ENCODE peak calls at places on chromosome 20, in eight cellular contexts. One of them, this sample, is unnamed. For H3K36me3, the result is how much of the 10 kb centered on the place peaks cover.

GRCh38 chr20:48259456-48259855 is 474.2 kb upstream of the SULF2 start:
- DNase-seq in DND-41: no peak
- DNase-seq in fibroblast of lung: no peak
- DNase-seq in IMR-90: no peak
- DNase-seq in HCT116: no peak
- DNase-seq in GM23248: no peak
- DNase-seq in mammary epithelial cell: no peak
- DNase-seq in neuronal stem cell: no peak
- DNase-seq in this sample: no peak

GRCh38 chr20:36856691-36857635 is 19.0 kb upstream of the TLDC2 start:
- DNase-seq in GM23248: peak
- DNase-seq in HCT116: no peak
- DNase-seq in neuronal stem cell: no peak
- DNase-seq in IMR-90: peak
- DNase-seq in fibroblast of lung: no peak
- DNase-seq in DND-41: peak
- DNase-seq in mammary epithelial cell: peak
- DNase-seq in this sample: peak

GRCh38 chr20:32501709-32502108 is 83.4 kb downstream of the NOL4L start:
- DNase-seq in DND-41: no peak
- DNase-seq in neuronal stem cell: no peak
- DNase-seq in fibroblast of lung: peak
- DNase-seq in HCT116: no peak
- DNase-seq in IMR-90: peak
- DNase-seq in mammary epithelial cell: peak
- DNase-seq in GM23248: peak
- DNase-seq in this sample: peak

GRCh38 chr20:58677808-58678207 is 14.8 kb upstream of the NPEPL1 start:
- DNase-seq in DND-41: no peak
- DNase-seq in mammary epithelial cell: no peak
- DNase-seq in neuronal stem cell: no peak
- DNase-seq in GM23248: no peak
- DNase-seq in HCT116: no peak
- DNase-seq in IMR-90: no peak
- DNase-seq in fibroblast of lung: no peak
- DNase-seq in this sample: no peak

GRCh38 chr20:56606174-56606945 is 22.7 kb upstream of the TFAP2C start:
- DNase-seq in HCT116: peak
- DNase-seq in neuronal stem cell: no peak
- DNase-seq in IMR-90: no peak
- DNase-seq in GM23248: no peak
- DNase-seq in mammary epithelial cell: peak
- DNase-seq in DND-41: no peak
- DNase-seq in fibroblast of lung: no peak
- DNase-seq in this sample: no peak

GRCh38 chr20:63534831-63535651 is 2.1 kb downstream of the PTK6 start:
- DNase-seq in fibroblast of lung: no peak
- DNase-seq in HCT116: no peak
- DNase-seq in GM23248: peak
- DNase-seq in DND-41: no peak
- DNase-seq in neuronal stem cell: no peak
- DNase-seq in IMR-90: no peak
- DNase-seq in mammary epithelial cell: no peak
- DNase-seq in this sample: no peak

GRCh38 chr20:64214952-64215351 is 40.6 kb upstream of the PCMTD2 start:
- DNase-seq in DND-41: peak
- DNase-seq in fibroblast of lung: no peak
- DNase-seq in GM23248: no peak
- DNase-seq in HCT116: no peak
- DNase-seq in neuronal stem cell: no peak
- DNase-seq in mammary epithelial cell: no peak
- DNase-seq in IMR-90: no peak
- DNase-seq in this sample: no peak

GRCh38 chr20:31573555-31574295 is 31.4 kb upstream of the ID1 start:
- DNase-seq in HCT116: no peak
- DNase-seq in fibroblast of lung: peak
- DNase-seq in GM23248: peak
- DNase-seq in neuronal stem cell: no peak
- DNase-seq in mammary epithelial cell: no peak
- DNase-seq in DND-41: no peak
- DNase-seq in IMR-90: no peak
- DNase-seq in this sample: no peak

GRCh38 chr20:58542411-58543095 is 27.4 kb upstream of the APCDD1L start:
- DNase-seq in DND-41: no peak
- DNase-seq in mammary epithelial cell: peak
- DNase-seq in IMR-90: peak
- DNase-seq in neuronal stem cell: no peak
- DNase-seq in HCT116: peak
- DNase-seq in fibroblast of lung: peak
- DNase-seq in GM23248: peak
- DNase-seq in this sample: peak

DNA sequence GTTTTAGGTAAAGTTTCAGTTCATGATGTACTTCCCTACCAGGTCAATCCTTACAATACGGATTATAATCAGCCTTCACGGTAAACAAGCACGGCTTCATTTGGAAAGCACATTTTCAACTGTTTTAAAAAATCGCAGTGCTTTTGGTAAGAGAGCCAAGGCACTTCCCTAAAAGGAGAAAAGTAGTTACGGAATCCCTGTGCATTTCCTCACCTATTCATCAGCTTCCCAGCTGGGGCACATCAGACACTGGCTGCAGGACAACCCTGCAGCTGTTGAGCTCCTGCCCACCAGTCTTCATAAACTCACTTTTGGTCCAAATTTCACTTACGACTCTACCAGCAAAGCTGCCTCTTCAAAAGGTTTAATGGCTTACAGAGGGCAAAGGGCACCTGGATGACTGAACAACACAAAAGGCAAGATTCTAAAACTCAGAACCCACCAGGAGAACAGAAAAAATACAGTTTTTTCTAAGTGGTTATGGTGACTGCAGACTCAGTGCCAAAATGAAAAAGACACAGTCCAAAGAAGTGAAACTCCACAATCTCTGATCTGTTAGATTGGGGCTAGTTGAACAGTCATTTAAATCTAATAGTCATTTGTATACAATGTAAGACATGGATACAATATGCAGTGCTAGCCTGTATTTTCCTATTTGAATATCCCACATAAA is 7.5 kb downstream of the SNX5 start:
- DNase-seq in fibroblast of lung: peak
- DNase-seq in DND-41: no peak
- DNase-seq in IMR-90: peak
- DNase-seq in HCT116: no peak
- DNase-seq in mammary epithelial cell: no peak
- DNase-seq in neuronal stem cell: no peak
- DNase-seq in GM23248: peak
- DNase-seq in this sample: peak
- H3K36me3 ChIP-seq in fibroblast of lung: under half
- H3K36me3 ChIP-seq in DND-41: half or more
- H3K36me3 ChIP-seq in IMR-90: under half
- H3K36me3 ChIP-seq in HCT116: under half
- H3K36me3 ChIP-seq in mammary epithelial cell: under half
- H3K36me3 ChIP-seq in neuronal stem cell: under half
- H3K36me3 ChIP-seq in GM23248: under half
- H3K36me3 ChIP-seq in this sample: under half

DNA sequence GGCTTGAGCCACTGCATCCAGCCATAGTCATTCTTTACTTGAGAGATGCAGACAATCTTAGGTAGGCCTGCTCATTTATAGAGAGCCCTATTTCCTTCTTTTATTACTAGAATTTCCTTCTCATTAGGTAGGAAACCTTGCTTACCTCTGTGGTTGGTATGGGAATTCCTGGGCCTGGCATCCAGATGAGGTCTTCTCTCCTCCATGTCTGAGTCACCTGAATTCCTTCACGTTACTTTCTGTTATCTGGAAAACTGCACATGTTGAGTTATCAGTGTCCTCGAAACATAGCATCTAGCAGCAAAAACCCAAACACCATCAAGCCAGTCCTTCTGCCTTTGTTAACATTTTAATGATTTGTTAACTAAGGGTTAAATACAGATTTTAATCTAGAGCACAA is 2.2 kb downstream of the ZNFX1 start:
- DNase-seq in GM23248: peak
- DNase-seq in fibroblast of lung: peak
- DNase-seq in mammary epithelial cell: peak
- DNase-seq in neuronal stem cell: no peak
- DNase-seq in IMR-90: no peak
- DNase-seq in HCT116: no peak
- DNase-seq in DND-41: no peak
- DNase-seq in this sample: no peak
- H3K9ac ChIP-seq in GM23248: peak
- H3K9ac ChIP-seq in fibroblast of lung: no peak
- H3K9ac ChIP-seq in mammary epithelial cell: peak
- H3K9ac ChIP-seq in neuronal stem cell: no peak
- H3K9ac ChIP-seq in IMR-90: no peak
- H3K9ac ChIP-seq in HCT116: peak
- H3K9ac ChIP-seq in DND-41: peak
- H3K9ac ChIP-seq in this sample: peak

GRCh38 chr20:54044156-54044555 is 26.2 kb downstream of the BCAS1 start:
- DNase-seq in DND-41: no peak
- DNase-seq in GM23248: peak
- DNase-seq in neuronal stem cell: no peak
- DNase-seq in fibroblast of lung: peak
- DNase-seq in mammary epithelial cell: peak
- DNase-seq in HCT116: no peak
- DNase-seq in IMR-90: peak
- DNase-seq in this sample: peak

GRCh38 chr20:54041336-54041735 is 29.1 kb downstream of the BCAS1 start:
- DNase-seq in IMR-90: no peak
- DNase-seq in mammary epithelial cell: no peak
- DNase-seq in fibroblast of lung: no peak
- DNase-seq in HCT116: no peak
- DNase-seq in neuronal stem cell: no peak
- DNase-seq in GM23248: no peak
- DNase-seq in DND-41: no peak
- DNase-seq in this sample: no peak

GRCh38 chr20:54040528-54040927 is 29.9 kb downstream of the BCAS1 start:
- DNase-seq in DND-41: no peak
- DNase-seq in GM23248: no peak
- DNase-seq in fibroblast of lung: no peak
- DNase-seq in IMR-90: no peak
- DNase-seq in HCT116: no peak
- DNase-seq in neuronal stem cell: no peak
- DNase-seq in mammary epithelial cell: no peak
- DNase-seq in this sample: no peak

GRCh38 chr20:54042021-54042420 is 28.4 kb downstream of the BCAS1 start:
- DNase-seq in IMR-90: no peak
- DNase-seq in DND-41: no peak
- DNase-seq in neuronal stem cell: no peak
- DNase-seq in mammary epithelial cell: no peak
- DNase-seq in GM23248: no peak
- DNase-seq in HCT116: no peak
- DNase-seq in fibroblast of lung: no peak
- DNase-seq in this sample: no peak

DNA sequence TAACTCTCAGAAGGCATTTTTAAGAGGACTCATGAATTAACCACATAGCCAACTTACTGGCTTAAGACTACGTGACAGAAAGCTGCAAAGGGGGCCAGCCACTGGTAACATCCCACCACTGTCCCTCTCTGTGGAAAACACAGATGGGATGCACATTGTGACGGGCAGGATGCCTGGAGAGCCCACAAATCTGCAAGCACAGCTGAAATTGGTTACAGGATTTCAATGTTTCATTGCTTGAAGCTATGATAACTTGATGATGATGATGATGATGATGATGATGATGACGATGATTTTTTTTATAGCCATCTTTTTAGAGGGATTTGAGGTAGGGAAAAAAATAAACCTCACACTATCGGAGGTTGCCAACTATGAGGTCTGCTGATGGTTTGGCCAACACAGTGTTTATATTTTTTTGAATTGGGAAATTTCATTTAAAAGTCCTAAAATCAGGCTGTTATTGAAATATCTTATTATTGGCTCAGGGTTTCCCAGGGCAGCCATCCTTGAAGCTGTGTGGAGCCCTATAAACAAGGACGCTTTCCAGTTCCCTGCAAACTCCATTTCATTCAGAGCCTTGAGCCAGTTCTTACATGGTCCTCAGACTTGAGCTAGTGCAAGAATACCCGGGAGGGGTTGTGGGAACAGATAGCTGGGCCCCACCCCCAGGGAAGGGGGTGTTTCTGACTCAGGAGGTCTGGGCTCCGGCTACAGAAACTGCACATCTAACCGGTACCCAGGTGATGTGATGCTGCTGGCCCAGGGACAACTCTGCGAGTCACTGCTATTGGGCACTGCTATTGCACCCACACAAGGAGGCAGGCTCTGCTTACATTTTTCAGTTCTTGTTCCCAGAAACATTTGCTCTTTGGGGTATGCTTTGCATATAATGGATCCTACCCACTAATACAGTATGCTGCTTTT is 27.1 kb downstream of the BCAS1 start:
- DNase-seq in DND-41: no peak
- DNase-seq in fibroblast of lung: peak
- DNase-seq in IMR-90: no peak
- DNase-seq in GM23248: peak
- DNase-seq in HCT116: no peak
- DNase-seq in neuronal stem cell: no peak
- DNase-seq in mammary epithelial cell: peak
- DNase-seq in this sample: no peak
- H3K36me3 ChIP-seq in DND-41: under half
- H3K36me3 ChIP-seq in fibroblast of lung: under half
- H3K36me3 ChIP-seq in IMR-90: under half
- H3K36me3 ChIP-seq in GM23248: under half
- H3K36me3 ChIP-seq in HCT116: under half
- H3K36me3 ChIP-seq in neuronal stem cell: under half
- H3K36me3 ChIP-seq in mammary epithelial cell: under half
- H3K36me3 ChIP-seq in this sample: under half

GRCh38 chr20:17680128-17680835 is 1.8 kb downstream of the RRBP1 start:
- DNase-seq in GM23248: peak
- DNase-seq in mammary epithelial cell: peak
- DNase-seq in HCT116: no peak
- DNase-seq in DND-41: peak
- DNase-seq in neuronal stem cell: peak
- DNase-seq in fibroblast of lung: peak
- DNase-seq in IMR-90: peak
- DNase-seq in this sample: peak

GRCh38 chr20:17680836-17681740 is 954 bp downstream of the RRBP1 start:
- DNase-seq in GM23248: peak
- DNase-seq in DND-41: peak
- DNase-seq in fibroblast of lung: peak
- DNase-seq in mammary epithelial cell: peak
- DNase-seq in IMR-90: peak
- DNase-seq in neuronal stem cell: peak
- DNase-seq in HCT116: no peak
- DNase-seq in this sample: peak

GRCh38 chr20:17682889-17683198 is 802 bp upstream of the RRBP1 start:
- DNase-seq in GM23248: no peak
- DNase-seq in IMR-90: no peak
- DNase-seq in DND-41: no peak
- DNase-seq in HCT116: no peak
- DNase-seq in mammary epithelial cell: no peak
- DNase-seq in neuronal stem cell: no peak
- DNase-seq in fibroblast of lung: no peak
- DNase-seq in this sample: no peak

GRCh38 chr20:17682103-17682888 is at the start of gene RRBP1:
- DNase-seq in HCT116: peak
- DNase-seq in neuronal stem cell: peak
- DNase-seq in fibroblast of lung: peak
- DNase-seq in mammary epithelial cell: peak
- DNase-seq in GM23248: peak
- DNase-seq in IMR-90: peak
- DNase-seq in DND-41: peak
- DNase-seq in this sample: peak

GRCh38 chr20:17681741-17682102 is 320 bp downstream of the RRBP1 start:
- DNase-seq in DND-41: no peak
- DNase-seq in neuronal stem cell: no peak
- DNase-seq in fibroblast of lung: no peak
- DNase-seq in IMR-90: no peak
- DNase-seq in GM23248: no peak
- DNase-seq in mammary epithelial cell: no peak
- DNase-seq in HCT116: no peak
- DNase-seq in this sample: peak
- H3K9ac ChIP-seq in DND-41: peak
- H3K9ac ChIP-seq in neuronal stem cell: peak
- H3K9ac ChIP-seq in fibroblast of lung: peak
- H3K9ac ChIP-seq in IMR-90: peak
- H3K9ac ChIP-seq in GM23248: peak
- H3K9ac ChIP-seq in mammary epithelial cell: peak
- H3K9ac ChIP-seq in HCT116: peak
- H3K9ac ChIP-seq in this sample: peak

This sample was measured in adipocyte.